ENCODE peak calls at places on chromosomes 12 and 14, in four cellular contexts. S is AG09309; M is CD4-positive, alpha-beta T cell; T is endothelial cell. X is an unnamed sample.

GRCh38 chr12:116535241-116535640 is 23.9 kb upstream of the MAP1LC3B2 start:
- DNase-seq in S (no peak), T (no peak), M (no peak), X (no peak)

GRCh38 chr12:127881371-127882140 is 385.4 kb upstream of the TMEM132C start:
- DNase-seq in M (no peak), T (no peak), S (no peak), X (no peak)

GRCh38 chr12:29676676-29677075 is 107.1 kb downstream of the TMTC1 start:
- DNase-seq in M (no peak), T (no peak), S (no peak), X (no peak)

GRCh38 chr12:121697093-121697698 is 15.4 kb upstream of the TMEM120B start:
- DNase-seq in S (no peak), M (no peak), T (peak), X (peak)

GRCh38 chr12:114916531-114916930 is 232.6 kb upstream of the TBX3 start:
- DNase-seq in M (no peak), T (no peak), S (peak), X (no peak)

GRCh38 chr14:90815817-90816662 is at the start of gene TTC7B:
- DNase-seq in S (no peak), T (peak), M (peak), X (peak)

GRCh38 chr12:109735051-109735521 is 21.5 kb downstream of the FAM222A start:
- DNase-seq in M (no peak), S (no peak), T (no peak), X (no peak)

GRCh38 chr12:71671816-71672215 is 7.7 kb downstream of the THAP2 start:
- DNase-seq in M (no peak), T (no peak), S (no peak), X (no peak)

GRCh38 chr12:85626782-85627171 is 209.4 kb downstream of the RASSF9 start:
- DNase-seq in S (no peak), T (no peak), M (no peak), X (no peak)

GRCh38 chr12:127340381-127340780 is 926.6 kb upstream of the TMEM132C start:
- DNase-seq in M (no peak), S (no peak), T (no peak), X (no peak)

GRCh38 chr12:63151061-63151897 is at the start of gene AVPR1A:
- DNase-seq in T (no peak), M (no peak), S (no peak), X (peak)

GRCh38 chr12:91877022-91877421 is 268.6 kb downstream of the BTG1 start:
- DNase-seq in T (no peak), S (no peak), M (peak), X (peak)

GRCh38 chr12:70467908-70468733 is 102.0 kb downstream of the KCNMB4 start:
- DNase-seq in S (no peak), T (no peak), M (no peak), X (no peak)

GRCh38 chr12:98345308-98345876 is 170.0 kb upstream of the TMPO start:
- DNase-seq in T (no peak), S (no peak), M (no peak), X (no peak)

GRCh38 chr12:27158322-27158721 is 75.9 kb upstream of the C12orf71 start:
- DNase-seq in S (no peak), T (no peak), M (no peak), X (no peak)

GRCh38 chr14:102891111-102891510 is 31.4 kb upstream of the AMN start:
- DNase-seq in S (no peak), T (no peak), M (no peak), X (no peak)

GRCh38 chr12:122895757-122896636 is at the start of gene VPS37B:
- DNase-seq in S (peak), M (peak), T (peak), X (peak)

GRCh38 chr12:53219116-53219955 is 12.3 kb upstream of the ITGB7 start:
- DNase-seq in T (no peak), M (peak), S (no peak), X (no peak)

GRCh38 chr14:73712540-73713141 is 1.5 kb downstream of the PNMA1 start:
- DNase-seq in T (no peak), S (no peak), M (no peak), X (no peak)

GRCh38 chr12:4562034-4562657 is at the start of gene DYRK4:
- DNase-seq in T (peak), M (no peak), S (no peak), X (peak)

GRCh38 chr12:47591795-47592194 is 114.0 kb downstream of the RPAP3 start:
- DNase-seq in S (no peak), M (no peak), T (no peak), X (no peak)

GRCh38 chr14:69636051-69636639 is 24.7 kb downstream of the SUSD6 start:
- DNase-seq in S (no peak), T (no peak), M (no peak), X (no peak)

GRCh38 chr14:68806526-68807147 is 13.8 kb upstream of the ZFP36L1 start:
- DNase-seq in M (no peak), T (no peak), S (no peak), X (no peak)

GRCh38 chr14:53408175-53408879 is 255.2 kb upstream of the DDHD1 start:
- DNase-seq in M (no peak), S (no peak), T (no peak), X (no peak)

GRCh38 chr12:93978553-93978952 is 169.8 kb upstream of the PLXNC1 start:
- DNase-seq in S (peak), T (no peak), M (no peak), X (no peak)

GRCh38 chr12:28869197-28869596 is 279.9 kb upstream of the FAR2 start:
- DNase-seq in T (no peak), S (peak), M (no peak), X (no peak)

GRCh38 chr12:14442221-14442881 is 76.9 kb downstream of the ATF7IP start:
- DNase-seq in M (no peak), S (no peak), T (no peak), X (no peak)

GRCh38 chr12:124517260-124518050 is 50.0 kb downstream of the NCOR2 start:
- DNase-seq in M (no peak), S (no peak), T (no peak), X (peak)

GRCh38 chr12:76637807-76638206 is 78.2 kb upstream of the OSBPL8 start:
- DNase-seq in T (no peak), S (no peak), M (no peak), X (no peak)

GRCh38 chr14:103318750-103319419 is 15.2 kb upstream of the EIF5 start:
- DNase-seq in T (no peak), M (no peak), S (no peak), X (no peak)

DNA sequence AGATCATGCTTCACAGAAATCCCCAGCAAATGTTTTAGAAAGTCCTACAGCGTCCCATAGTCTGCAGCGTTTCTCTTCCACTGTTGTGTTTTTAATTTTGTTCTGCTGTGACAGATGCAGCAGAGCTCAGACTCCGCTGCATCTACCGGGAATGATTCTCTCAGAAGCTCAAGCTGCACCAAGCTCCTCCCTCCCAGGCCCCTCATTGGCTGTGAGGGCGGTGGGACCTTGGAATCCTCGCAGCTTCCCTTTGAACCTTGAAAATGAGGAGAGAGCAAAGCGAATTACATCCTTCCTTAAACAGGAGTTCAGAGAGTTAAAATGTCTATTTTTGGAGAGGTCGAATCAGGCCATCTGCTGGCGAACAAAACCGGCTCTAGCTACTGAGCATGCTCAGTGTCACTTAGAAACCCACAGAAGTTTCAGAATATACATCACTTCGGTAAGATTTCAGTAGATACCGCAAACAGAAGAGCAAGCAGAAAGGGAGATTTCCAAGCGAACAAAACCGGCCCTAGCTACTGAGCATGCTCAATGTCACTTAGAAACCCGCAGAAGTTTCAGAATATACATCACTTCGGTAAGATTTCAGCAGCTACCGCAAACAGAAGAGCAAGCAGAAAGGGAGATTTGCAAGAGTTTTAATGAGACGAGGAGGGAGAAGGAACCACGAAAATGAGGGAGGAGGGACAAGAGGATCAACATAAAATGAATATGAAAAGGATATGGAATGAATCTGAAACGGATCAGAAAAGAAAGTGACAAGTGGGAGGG is at the start of gene ABCD2:
- DNase-seq in M (peak), T (peak), S (peak), X (peak)
- TF ChIP-seq CTCF in M (no peak), T (no peak), S (peak), X (no peak)

GRCh38 chr12:58421990-58422389 is 480.6 kb downstream of the ATP23 start:
- DNase-seq in M (no peak), S (no peak), T (no peak), X (no peak)
- TF ChIP-seq CTCF in M (no peak), S (no peak), T (no peak), X (no peak)

GRCh38 chr14:71563754-71564153 is 368.5 kb upstream of the RGS6 start:
- DNase-seq in T (no peak), S (no peak), M (no peak), X (no peak)
- TF ChIP-seq CTCF in T (no peak), S (no peak), M (no peak), X (no peak)

GRCh38 chr12:131836193-131836592 is 8.0 kb downstream of the MMP17 start:
- DNase-seq in T (no peak), M (no peak), S (no peak), X (no peak)
- TF ChIP-seq CTCF in T (no peak), M (peak), S (peak), X (peak)

DNA sequence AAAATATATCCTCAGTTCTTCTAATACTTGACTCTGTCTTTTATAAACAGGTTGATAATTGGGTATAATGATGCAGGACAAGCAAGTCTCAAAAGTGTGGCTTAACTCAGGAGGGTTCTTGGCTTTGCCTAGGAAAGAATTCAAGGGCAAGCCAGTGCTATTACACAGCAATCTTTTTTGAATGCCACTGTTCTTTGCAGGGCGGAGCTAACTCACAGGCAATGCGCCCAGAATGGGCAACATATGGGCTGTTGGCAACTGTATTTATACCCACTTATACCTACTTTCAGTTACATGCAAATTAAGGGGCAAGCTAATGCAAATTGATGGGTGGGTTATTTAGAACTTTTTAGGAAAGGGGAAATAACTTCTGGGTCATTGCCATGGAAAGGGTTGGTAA is 85.5 kb downstream of the C12orf50 start:
- DNase-seq in M (no peak), T (no peak), S (no peak), X (no peak)
- TF ChIP-seq CTCF in M (no peak), T (no peak), S (no peak), X (no peak)

DNA sequence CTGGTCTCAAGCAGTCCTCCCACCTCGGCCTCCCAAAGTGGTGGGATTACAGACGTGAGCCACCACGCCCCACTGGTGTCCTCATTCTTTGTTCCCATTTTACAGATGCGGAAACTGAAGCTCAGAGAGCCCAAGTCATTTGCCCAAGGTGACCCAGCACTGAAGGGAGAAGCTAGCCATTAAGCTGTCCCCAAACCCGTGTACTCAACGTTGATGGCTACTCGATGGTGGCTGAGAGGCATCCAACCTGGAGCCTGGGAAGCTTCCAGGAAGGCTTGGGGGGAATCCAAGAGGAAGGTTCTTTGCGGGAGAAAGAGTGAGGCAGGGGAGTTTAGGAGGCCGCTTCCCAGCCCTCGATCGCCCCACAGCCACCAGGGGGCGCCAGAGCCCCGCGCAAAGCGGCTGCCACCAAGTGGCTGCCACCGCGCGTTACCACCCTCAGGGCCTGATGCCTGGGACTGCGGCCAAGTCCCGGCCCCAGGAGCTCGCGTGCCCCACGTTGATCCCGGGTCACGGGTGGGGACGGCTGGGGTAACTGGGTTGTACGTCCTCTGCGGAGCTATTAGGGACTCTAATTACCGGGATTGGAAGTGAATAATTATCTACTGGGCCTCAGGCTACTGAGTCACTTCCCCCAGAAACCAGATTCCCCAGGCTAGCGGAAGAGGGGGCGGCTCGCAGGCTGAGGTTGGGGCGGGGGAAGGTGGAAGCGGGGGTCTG is 8.8 kb upstream of the SH2B3 start:
- DNase-seq in T (peak), S (peak), M (peak), X (peak)
- TF ChIP-seq CTCF in T (peak), S (peak), M (peak), X (peak)

DNA sequence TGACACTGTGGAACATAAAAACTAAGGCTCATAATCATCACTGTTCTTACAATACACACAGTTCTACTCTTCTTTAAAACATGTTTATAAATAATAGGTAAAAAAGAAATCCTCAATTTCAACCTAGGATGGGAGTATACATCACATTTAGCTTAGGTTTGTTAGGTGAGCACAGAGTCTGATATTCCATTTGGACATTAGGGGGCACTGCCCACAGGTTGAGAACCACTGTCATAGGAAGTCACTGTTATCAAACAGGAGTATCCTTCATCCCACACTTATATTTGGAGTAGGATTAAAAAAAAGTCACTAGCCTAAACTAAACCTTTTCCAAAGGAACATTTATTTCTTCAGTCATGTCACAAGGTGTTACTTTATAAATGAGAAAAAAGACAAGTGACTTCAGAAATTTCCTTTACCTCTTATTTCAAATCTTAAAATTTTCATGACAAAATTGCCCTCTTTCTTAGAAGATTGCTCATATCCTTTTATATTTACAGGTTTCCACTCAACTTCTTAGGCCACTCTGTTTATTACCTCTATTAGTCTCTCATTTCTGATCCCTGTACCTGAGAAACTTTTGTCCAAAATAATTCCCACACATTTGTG is 240.6 kb downstream of the CPNE8 start:
- DNase-seq in S (no peak), T (peak), M (no peak), X (peak)
- TF ChIP-seq CTCF in S (peak), T (peak), M (no peak), X (peak)

GRCh38 chr12:57096099-57096572 is 7.2 kb downstream of the NAB2 start:
- DNase-seq in M (no peak), T (no peak), S (no peak), X (no peak)

GRCh38 chr12:57095440-57095839 is 6.5 kb downstream of the NAB2 start:
- DNase-seq in S (no peak), T (no peak), M (no peak), X (no peak)

GRCh38 chr12:57097554-57097835 is 8.6 kb downstream of the NAB2 start:
- DNase-seq in M (no peak), T (no peak), S (no peak), X (no peak)

GRCh38 chr12:57099062-57099714 is 10.3 kb downstream of the NAB2 start:
- DNase-seq in M (no peak), T (no peak), S (no peak), X (no peak)

GRCh38 chr12:57096748-57097553 is 8.0 kb downstream of the NAB2 start:
- DNase-seq in M (no peak), T (no peak), S (no peak), X (no peak)
- TF ChIP-seq CTCF in M (no peak), T (no peak), S (no peak), X (no peak)